ENCODE peak calls at places on chromosomes 1 and 21, in five cellular contexts. One of them, this sample, is unnamed.

GRCh38 chr1:32337855-32338636 is 2.0 kb upstream of the MARCKSL1 start:
- DNase-seq in IMR-90: peak; percentile 31
- DNase-seq in activated B cell treated with CpG ODN at 0.5 μM for 24 hours: peak; percentile 40
- DNase-seq in WTC11: no peak
- DNase-seq in A549: no peak
- DNase-seq in this sample: no peak

GRCh38 chr1:225319951-225320350 is 107.9 kb downstream of the LBR start:
- DNase-seq in A549: no peak
- DNase-seq in activated B cell treated with CpG ODN at 0.5 μM for 24 hours: no peak
- DNase-seq in WTC11: no peak
- DNase-seq in IMR-90: no peak
- DNase-seq in this sample: no peak

GRCh38 chr1:226763741-226764264 is 24.7 kb upstream of the ITPKB start:
- DNase-seq in IMR-90: peak; percentile 96
- DNase-seq in WTC11: peak; percentile 33
- DNase-seq in A549: peak; percentile 87
- DNase-seq in activated B cell treated with CpG ODN at 0.5 μM for 24 hours: no peak
- DNase-seq in this sample: no peak

GRCh38 chr1:244599937-244600350 is 53.0 kb upstream of the DESI2 start:
- DNase-seq in WTC11: no peak
- DNase-seq in A549: peak; percentile 82
- DNase-seq in activated B cell treated with CpG ODN at 0.5 μM for 24 hours: no peak
- DNase-seq in IMR-90: peak; percentile 98
- DNase-seq in this sample: no peak

GRCh38 chr21:31498985-31499384 is 154.9 kb upstream of the TIAM1 start:
- DNase-seq in activated B cell treated with CpG ODN at 0.5 μM for 24 hours: no peak
- DNase-seq in A549: no peak
- DNase-seq in WTC11: no peak
- DNase-seq in IMR-90: no peak
- DNase-seq in this sample: no peak

GRCh38 chr1:211229365-211229759 is 29.8 kb upstream of the RCOR3 start:
- DNase-seq in IMR-90: no peak
- DNase-seq in WTC11: no peak
- DNase-seq in A549: no peak
- DNase-seq in activated B cell treated with CpG ODN at 0.5 μM for 24 hours: no peak
- DNase-seq in this sample: no peak

GRCh38 chr1:219876798-219877209 is 51.6 kb downstream of the SLC30A10 start:
- DNase-seq in A549: peak; percentile 36
- DNase-seq in IMR-90: no peak
- DNase-seq in activated B cell treated with CpG ODN at 0.5 μM for 24 hours: no peak
- DNase-seq in WTC11: no peak
- DNase-seq in this sample: no peak

GRCh38 chr1:42930178-42931107 is 28.2 kb downstream of the SLC2A1 start:
- DNase-seq in A549: no peak
- DNase-seq in WTC11: no peak
- DNase-seq in IMR-90: no peak
- DNase-seq in activated B cell treated with CpG ODN at 0.5 μM for 24 hours: no peak
- DNase-seq in this sample: no peak

GRCh38 chr1:94926365-94926914 is 470 bp downstream of the CNN3 start:
- DNase-seq in activated B cell treated with CpG ODN at 0.5 μM for 24 hours: peak; percentile 42
- DNase-seq in A549: peak; percentile 45
- DNase-seq in IMR-90: peak; percentile 53
- DNase-seq in WTC11: peak; percentile 65
- DNase-seq in this sample: no peak

GRCh38 chr1:212915245-212916091 is 34.9 kb upstream of the VASH2 start:
- DNase-seq in A549: peak; percentile 96
- DNase-seq in WTC11: peak; percentile 36
- DNase-seq in activated B cell treated with CpG ODN at 0.5 μM for 24 hours: no peak
- DNase-seq in IMR-90: peak; percentile 87
- DNase-seq in this sample: peak; percentile 72

GRCh38 chr1:209697082-209697481 is 7.6 kb upstream of the HSD11B1 start:
- DNase-seq in IMR-90: no peak
- DNase-seq in A549: no peak
- DNase-seq in WTC11: no peak
- DNase-seq in activated B cell treated with CpG ODN at 0.5 μM for 24 hours: no peak
- DNase-seq in this sample: no peak

GRCh38 chr1:198123146-198123545 is 33.7 kb upstream of the NEK7 start:
- DNase-seq in IMR-90: peak; percentile 87
- DNase-seq in A549: no peak
- DNase-seq in WTC11: no peak
- DNase-seq in activated B cell treated with CpG ODN at 0.5 μM for 24 hours: no peak
- DNase-seq in this sample: no peak

GRCh38 chr21:36422279-36423098 is 37.3 kb downstream of the CHAF1B start:
- DNase-seq in IMR-90: peak; percentile 71
- DNase-seq in WTC11: peak; percentile 84
- DNase-seq in activated B cell treated with CpG ODN at 0.5 μM for 24 hours: no peak
- DNase-seq in A549: peak; percentile 71
- DNase-seq in this sample: no peak

GRCh38 chr21:37193006-37193405 is 74.1 kb downstream of the VPS26C start:
- DNase-seq in activated B cell treated with CpG ODN at 0.5 μM for 24 hours: no peak
- DNase-seq in WTC11: peak; percentile 65
- DNase-seq in A549: no peak
- DNase-seq in IMR-90: no peak
- DNase-seq in this sample: no peak

GRCh38 chr1:44571712-44572571 is 102.3 kb downstream of the TMEM53 start:
- DNase-seq in WTC11: no peak
- DNase-seq in A549: no peak
- DNase-seq in activated B cell treated with CpG ODN at 0.5 μM for 24 hours: no peak
- DNase-seq in IMR-90: no peak
- DNase-seq in this sample: no peak

GRCh38 chr21:39924577-39925308 is 57.5 kb downstream of the PCP4 start:
- DNase-seq in IMR-90: no peak
- DNase-seq in A549: no peak
- DNase-seq in WTC11: peak; percentile 47
- DNase-seq in activated B cell treated with CpG ODN at 0.5 μM for 24 hours: no peak
- DNase-seq in this sample: no peak

GRCh38 chr1:67130673-67131072 is 4.1 kb downstream of the C1orf141 start:
- DNase-seq in IMR-90: no peak
- DNase-seq in A549: no peak
- DNase-seq in activated B cell treated with CpG ODN at 0.5 μM for 24 hours: no peak
- DNase-seq in WTC11: no peak
- DNase-seq in this sample: no peak

GRCh38 chr1:51928896-51929295 is 50.4 kb upstream of the NRDC start:
- DNase-seq in activated B cell treated with CpG ODN at 0.5 μM for 24 hours: no peak
- DNase-seq in A549: no peak
- DNase-seq in IMR-90: peak; percentile 19
- DNase-seq in WTC11: no peak
- DNase-seq in this sample: no peak

GRCh38 chr1:243510928-243511327 is 255.1 kb downstream of the SDCCAG8 start:
- DNase-seq in A549: no peak
- DNase-seq in WTC11: no peak
- DNase-seq in activated B cell treated with CpG ODN at 0.5 μM for 24 hours: no peak
- DNase-seq in IMR-90: no peak
- DNase-seq in this sample: no peak

GRCh38 chr1:35932158-35932636 is 1.3 kb downstream of the AGO3 start:
- DNase-seq in activated B cell treated with CpG ODN at 0.5 μM for 24 hours: no peak
- DNase-seq in WTC11: no peak
- DNase-seq in A549: no peak
- DNase-seq in IMR-90: no peak
- DNase-seq in this sample: no peak

GRCh38 chr1:105462308-105462707 is 1594.2 kb upstream of the PRMT6 start:
- DNase-seq in IMR-90: no peak
- DNase-seq in A549: no peak
- DNase-seq in WTC11: no peak
- DNase-seq in activated B cell treated with CpG ODN at 0.5 μM for 24 hours: no peak
- DNase-seq in this sample: no peak
- TF ChIP-seq CTCF in IMR-90: no peak
- TF ChIP-seq CTCF in A549: no peak
- TF ChIP-seq CTCF in WTC11: no peak
- TF ChIP-seq CTCF in activated B cell treated with CpG ODN at 0.5 μM for 24 hours: no peak
- TF ChIP-seq CTCF in this sample: no peak

DNA sequence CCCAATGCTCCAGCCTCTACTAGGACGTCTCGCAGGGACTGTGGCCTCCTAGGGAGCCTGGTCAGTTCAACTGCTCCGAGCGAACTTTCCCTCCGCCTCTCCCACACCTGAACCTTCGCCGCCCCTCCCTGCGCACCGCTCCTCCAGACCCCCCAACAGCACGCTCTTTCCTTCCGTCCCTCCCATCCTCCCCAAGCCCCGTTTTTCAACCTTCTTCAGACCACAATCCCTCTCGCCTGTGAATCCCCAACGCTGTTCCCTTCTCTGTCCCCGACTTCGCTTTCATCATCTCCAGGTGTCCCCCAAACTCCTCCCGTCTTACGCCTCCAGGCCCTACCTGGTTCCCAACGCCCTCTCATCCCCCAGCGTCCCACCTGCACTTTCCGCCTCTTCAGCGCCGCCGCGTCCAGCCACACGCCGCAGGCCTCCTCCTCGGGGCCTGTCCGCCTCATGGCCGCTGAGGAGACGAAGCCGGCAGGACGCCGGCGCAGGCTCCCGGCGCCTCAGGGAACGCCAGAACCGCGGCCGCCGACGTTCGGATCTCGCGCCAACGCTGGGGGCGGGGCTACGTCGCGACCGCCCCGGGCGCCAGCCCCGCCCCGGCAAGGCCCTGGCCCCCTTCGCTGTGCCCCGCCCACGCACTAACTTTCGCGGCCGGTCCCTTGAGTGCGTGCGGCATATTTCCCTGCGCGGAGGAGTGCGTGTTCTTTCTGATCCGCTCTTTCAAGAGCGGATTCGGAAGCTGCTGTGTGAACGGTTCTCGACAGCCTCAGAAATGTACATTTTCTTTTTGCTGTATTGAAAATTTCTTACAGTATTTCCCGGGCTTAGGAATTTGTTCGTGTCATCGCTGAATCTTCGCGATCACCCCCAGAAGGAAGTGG is at the start of gene AUNIP:
- DNase-seq in WTC11: peak; percentile 76
- DNase-seq in activated B cell treated with CpG ODN at 0.5 μM for 24 hours: peak; percentile 90
- DNase-seq in A549: peak; percentile 82
- DNase-seq in IMR-90: peak; percentile 85
- DNase-seq in this sample: peak; percentile 71
- TF ChIP-seq CTCF in WTC11: no peak
- TF ChIP-seq CTCF in activated B cell treated with CpG ODN at 0.5 μM for 24 hours: no peak
- TF ChIP-seq CTCF in A549: no peak
- TF ChIP-seq CTCF in IMR-90: no peak
- TF ChIP-seq CTCF in this sample: no peak

GRCh38 chr21:28235169-28235892 is 757.3 kb downstream of the LTN1 start:
- DNase-seq in activated B cell treated with CpG ODN at 0.5 μM for 24 hours: no peak
- DNase-seq in A549: no peak
- DNase-seq in WTC11: peak; percentile 24
- DNase-seq in IMR-90: no peak
- DNase-seq in this sample: no peak
- TF ChIP-seq CTCF in activated B cell treated with CpG ODN at 0.5 μM for 24 hours: no peak
- TF ChIP-seq CTCF in A549: no peak
- TF ChIP-seq CTCF in WTC11: no peak
- TF ChIP-seq CTCF in IMR-90: peak; percentile 36
- TF ChIP-seq CTCF in this sample: no peak

GRCh38 chr1:153616144-153616884 is at the start of gene S100A14:
- DNase-seq in WTC11: no peak
- DNase-seq in A549: no peak
- DNase-seq in IMR-90: no peak
- DNase-seq in activated B cell treated with CpG ODN at 0.5 μM for 24 hours: no peak
- DNase-seq in this sample: no peak

GRCh38 chr1:153615406-153615805 is 719 bp downstream of the S100A14 start:
- DNase-seq in activated B cell treated with CpG ODN at 0.5 μM for 24 hours: no peak
- DNase-seq in A549: no peak
- DNase-seq in IMR-90: no peak
- DNase-seq in WTC11: no peak
- DNase-seq in this sample: no peak

GRCh38 chr1:153616885-153617428 is 832 bp upstream of the S100A14 start:
- DNase-seq in activated B cell treated with CpG ODN at 0.5 μM for 24 hours: no peak
- DNase-seq in IMR-90: no peak
- DNase-seq in A549: no peak
- DNase-seq in WTC11: no peak
- DNase-seq in this sample: no peak

GRCh38 chr1:153619171-153619570 is 3.0 kb upstream of the S100A14 start:
- DNase-seq in activated B cell treated with CpG ODN at 0.5 μM for 24 hours: no peak
- DNase-seq in IMR-90: no peak
- DNase-seq in WTC11: no peak
- DNase-seq in A549: no peak
- DNase-seq in this sample: no peak

GRCh38 chr1:153617677-153618076 is 1.6 kb upstream of the S100A14 start:
- DNase-seq in activated B cell treated with CpG ODN at 0.5 μM for 24 hours: no peak
- DNase-seq in IMR-90: no peak
- DNase-seq in WTC11: peak; percentile 62
- DNase-seq in A549: no peak
- DNase-seq in this sample: no peak
- TF ChIP-seq CTCF in activated B cell treated with CpG ODN at 0.5 μM for 24 hours: no peak
- TF ChIP-seq CTCF in IMR-90: peak; percentile 60
- TF ChIP-seq CTCF in WTC11: peak; percentile 31
- TF ChIP-seq CTCF in A549: no peak
- TF ChIP-seq CTCF in this sample: peak; percentile 76

GRCh38 chr1:157626099-157626498 is 28.2 kb upstream of the FCRL4 start:
- DNase-seq in activated B cell treated with CpG ODN at 0.5 μM for 24 hours: peak; percentile 36
- DNase-seq in IMR-90: no peak
- DNase-seq in WTC11: peak; percentile 70
- DNase-seq in A549: peak; percentile 31
- DNase-seq in this sample: no peak
- TF ChIP-seq CTCF in activated B cell treated with CpG ODN at 0.5 μM for 24 hours: peak; percentile 47
- TF ChIP-seq CTCF in IMR-90: no peak
- TF ChIP-seq CTCF in WTC11: peak; percentile 70
- TF ChIP-seq CTCF in A549: no peak
- TF ChIP-seq CTCF in this sample: peak; percentile 25

GRCh38 chr1:6113745-6114144 is 66.4 kb downstream of the CHD5 start:
- DNase-seq in IMR-90: no peak
- DNase-seq in A549: no peak
- DNase-seq in activated B cell treated with CpG ODN at 0.5 μM for 24 hours: no peak
- DNase-seq in WTC11: peak; percentile 3
- DNase-seq in this sample: no peak

GRCh38 chr1:6118415-6118814 is 61.7 kb downstream of the CHD5 start:
- DNase-seq in IMR-90: peak; percentile 24
- DNase-seq in activated B cell treated with CpG ODN at 0.5 μM for 24 hours: no peak
- DNase-seq in A549: no peak
- DNase-seq in WTC11: no peak
- DNase-seq in this sample: no peak

GRCh38 chr1:6117064-6117463 is 63.1 kb downstream of the CHD5 start:
- DNase-seq in IMR-90: no peak
- DNase-seq in WTC11: no peak
- DNase-seq in A549: no peak
- DNase-seq in activated B cell treated with CpG ODN at 0.5 μM for 24 hours: no peak
- DNase-seq in this sample: no peak

GRCh38 chr1:6113116-6113515 is 67.0 kb downstream of the CHD5 start:
- DNase-seq in IMR-90: no peak
- DNase-seq in A549: no peak
- DNase-seq in WTC11: peak; percentile 5
- DNase-seq in activated B cell treated with CpG ODN at 0.5 μM for 24 hours: no peak
- DNase-seq in this sample: no peak

DNA sequence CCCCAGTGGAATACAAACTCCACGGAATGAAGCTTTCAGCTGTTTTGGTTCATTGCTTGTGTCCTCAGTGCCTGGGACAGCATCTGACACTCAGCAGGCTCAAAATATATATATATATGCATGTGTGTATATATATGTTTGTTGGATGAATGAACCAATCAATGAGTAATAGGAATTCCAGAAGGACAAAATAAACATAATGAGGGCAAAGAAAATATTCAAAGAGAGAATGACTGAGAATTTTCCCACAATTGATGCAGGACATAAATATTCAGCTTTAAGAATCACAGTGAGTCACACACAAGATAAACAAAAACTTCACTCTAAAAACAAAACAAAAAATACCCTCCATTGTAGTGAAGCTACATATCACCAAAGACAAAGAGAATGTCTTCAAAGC is 64.0 kb downstream of the CHD5 start:
- DNase-seq in WTC11: no peak
- DNase-seq in activated B cell treated with CpG ODN at 0.5 μM for 24 hours: no peak
- DNase-seq in IMR-90: peak; percentile 43
- DNase-seq in A549: peak; percentile 13
- DNase-seq in this sample: no peak
- TF ChIP-seq CTCF in WTC11: no peak
- TF ChIP-seq CTCF in activated B cell treated with CpG ODN at 0.5 μM for 24 hours: no peak
- TF ChIP-seq CTCF in IMR-90: no peak
- TF ChIP-seq CTCF in A549: no peak
- TF ChIP-seq CTCF in this sample: no peak

GRCh38 chr1:90475623-90476022 is 241.5 kb downstream of the BARHL2 start:
- DNase-seq in A549: no peak
- DNase-seq in WTC11: no peak
- DNase-seq in activated B cell treated with CpG ODN at 0.5 μM for 24 hours: no peak
- DNase-seq in IMR-90: peak; percentile 1
- DNase-seq in this sample: no peak
- TF ChIP-seq CTCF in A549: no peak
- TF ChIP-seq CTCF in WTC11: no peak
- TF ChIP-seq CTCF in activated B cell treated with CpG ODN at 0.5 μM for 24 hours: no peak
- TF ChIP-seq CTCF in IMR-90: no peak
- TF ChIP-seq CTCF in this sample: peak; percentile 26

This sample was measured in D721Med.